ENCODE peak calls at places on chromosomes 7 and 10, in six cellular contexts. One of them, this sample, is unnamed.

GRCh38 chr7:135147899-135148721 is at the start of gene TMEM140:
- DNase-seq in SK-N-SH: no peak
- DNase-seq in GM12878: peak
- DNase-seq in K562: no peak
- DNase-seq in HepG2: peak
- DNase-seq in H1: no peak
- DNase-seq in this sample: no peak

GRCh38 chr7:98619450-98620321 is 2.6 kb downstream of the NPTX2 start:
- DNase-seq in K562: no peak
- DNase-seq in HepG2: peak
- DNase-seq in SK-N-SH: peak
- DNase-seq in GM12878: no peak
- DNase-seq in H1: no peak
- DNase-seq in this sample: no peak

GRCh38 chr10:2968401-2968800 is 98.9 kb upstream of the PFKP start:
- DNase-seq in HepG2: no peak
- DNase-seq in H1: no peak
- DNase-seq in SK-N-SH: no peak
- DNase-seq in GM12878: no peak
- DNase-seq in K562: no peak
- DNase-seq in this sample: no peak

GRCh38 chr10:5198386-5198785 is 1.7 kb downstream of the AKR1C4 start:
- DNase-seq in GM12878: no peak
- DNase-seq in SK-N-SH: no peak
- DNase-seq in HepG2: no peak
- DNase-seq in K562: no peak
- DNase-seq in H1: no peak
- DNase-seq in this sample: no peak

GRCh38 chr7:23490357-23491131 is 20.3 kb upstream of the IGF2BP3 start:
- DNase-seq in H1: peak
- DNase-seq in K562: peak
- DNase-seq in GM12878: no peak
- DNase-seq in HepG2: no peak
- DNase-seq in SK-N-SH: peak
- DNase-seq in this sample: peak

GRCh38 chr7:101549734-101550133 is 79.4 kb downstream of the MYL10 start:
- DNase-seq in SK-N-SH: no peak
- DNase-seq in H1: no peak
- DNase-seq in GM12878: no peak
- DNase-seq in HepG2: no peak
- DNase-seq in K562: no peak
- DNase-seq in this sample: no peak

GRCh38 chr10:50508315-50509051 is 115.3 kb downstream of the SGMS1 start:
- DNase-seq in H1: no peak
- DNase-seq in GM12878: peak
- DNase-seq in K562: no peak
- DNase-seq in HepG2: peak
- DNase-seq in SK-N-SH: no peak
- DNase-seq in this sample: no peak

GRCh38 chr10:7199152-7199760 is 211.6 kb downstream of the SFMBT2 start:
- DNase-seq in H1: no peak
- DNase-seq in SK-N-SH: no peak
- DNase-seq in GM12878: no peak
- DNase-seq in HepG2: no peak
- DNase-seq in K562: no peak
- DNase-seq in this sample: no peak

GRCh38 chr10:9605231-9605630 is 1412.4 kb upstream of the CELF2 start:
- DNase-seq in GM12878: no peak
- DNase-seq in H1: no peak
- DNase-seq in HepG2: no peak
- DNase-seq in SK-N-SH: no peak
- DNase-seq in K562: no peak
- DNase-seq in this sample: no peak

GRCh38 chr10:21509391-21510217 is 15.9 kb downstream of the SKIDA1 start:
- DNase-seq in SK-N-SH: no peak
- DNase-seq in GM12878: no peak
- DNase-seq in H1: peak
- DNase-seq in HepG2: no peak
- DNase-seq in K562: no peak
- DNase-seq in this sample: no peak

GRCh38 chr10:116826803-116827202 is 22.5 kb upstream of the ENO4 start:
- DNase-seq in K562: no peak
- DNase-seq in SK-N-SH: no peak
- DNase-seq in H1: no peak
- DNase-seq in HepG2: no peak
- DNase-seq in GM12878: no peak
- DNase-seq in this sample: no peak

GRCh38 chr7:27112960-27113949 is 10.8 kb upstream of the HOXA2 start:
- DNase-seq in H1: peak
- DNase-seq in GM12878: no peak
- DNase-seq in SK-N-SH: peak
- DNase-seq in K562: no peak
- DNase-seq in HepG2: no peak
- DNase-seq in this sample: no peak

GRCh38 chr7:96596120-96596826 is 113.4 kb downstream of the SEM1 start:
- DNase-seq in K562: no peak
- DNase-seq in HepG2: no peak
- DNase-seq in H1: no peak
- DNase-seq in SK-N-SH: peak
- DNase-seq in GM12878: no peak
- DNase-seq in this sample: no peak

GRCh38 chr10:80159166-80159888 is 26.8 kb downstream of the PLAC9 start:
- DNase-seq in GM12878: no peak
- DNase-seq in H1: no peak
- DNase-seq in HepG2: no peak
- DNase-seq in K562: no peak
- DNase-seq in SK-N-SH: no peak
- DNase-seq in this sample: no peak

GRCh38 chr7:1698951-1699350 is 28.9 kb downstream of the ELFN1 start:
- DNase-seq in SK-N-SH: no peak
- DNase-seq in GM12878: no peak
- DNase-seq in H1: no peak
- DNase-seq in K562: no peak
- DNase-seq in HepG2: no peak
- DNase-seq in this sample: no peak

GRCh38 chr10:30039988-30040387 is 19.4 kb downstream of the JCAD start:
- DNase-seq in H1: no peak
- DNase-seq in HepG2: no peak
- DNase-seq in SK-N-SH: no peak
- DNase-seq in GM12878: no peak
- DNase-seq in K562: no peak
- DNase-seq in this sample: no peak

GRCh38 chr7:47190462-47190861 is 391.4 kb downstream of the TNS3 start:
- DNase-seq in H1: no peak
- DNase-seq in HepG2: no peak
- DNase-seq in GM12878: no peak
- DNase-seq in SK-N-SH: peak
- DNase-seq in K562: no peak
- DNase-seq in this sample: no peak

GRCh38 chr10:52654201-52654600 is 118.4 kb downstream of the MBL2 start:
- DNase-seq in H1: no peak
- DNase-seq in GM12878: no peak
- DNase-seq in HepG2: no peak
- DNase-seq in SK-N-SH: no peak
- DNase-seq in K562: no peak
- DNase-seq in this sample: no peak

GRCh38 chr10:52652431-52653220 is 120.0 kb downstream of the MBL2 start:
- DNase-seq in H1: no peak
- DNase-seq in SK-N-SH: no peak
- DNase-seq in GM12878: no peak
- DNase-seq in K562: no peak
- DNase-seq in HepG2: no peak
- DNase-seq in this sample: no peak

GRCh38 chr10:52650873-52651272 is 121.7 kb downstream of the MBL2 start:
- DNase-seq in GM12878: no peak
- DNase-seq in HepG2: no peak
- DNase-seq in SK-N-SH: no peak
- DNase-seq in K562: no peak
- DNase-seq in H1: no peak
- DNase-seq in this sample: no peak

GRCh38 chr10:52653221-52653501 is 119.4 kb downstream of the MBL2 start:
- DNase-seq in HepG2: no peak
- DNase-seq in H1: no peak
- DNase-seq in GM12878: no peak
- DNase-seq in K562: no peak
- DNase-seq in SK-N-SH: no peak
- DNase-seq in this sample: no peak

DNA sequence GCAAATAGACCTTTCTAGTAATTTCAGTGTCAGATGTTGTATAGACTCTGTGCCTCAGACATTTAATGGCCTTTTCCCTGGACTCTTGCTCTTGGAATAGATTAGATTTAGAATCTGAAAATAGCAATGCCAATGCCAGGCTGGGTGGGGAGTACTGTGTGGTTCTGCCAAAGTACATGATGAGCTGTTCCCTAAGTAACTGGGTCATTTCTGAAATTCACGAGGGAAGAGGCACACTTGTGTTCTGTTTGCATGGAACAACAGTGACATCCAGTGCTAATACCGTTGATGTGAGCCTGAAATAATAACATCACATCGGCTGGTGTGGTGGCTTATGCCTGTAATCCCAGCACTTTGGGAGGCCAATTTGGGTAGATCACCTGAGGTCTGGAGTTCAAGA is 119.1 kb downstream of the MBL2 start:
- DNase-seq in SK-N-SH: peak
- DNase-seq in K562: no peak
- DNase-seq in GM12878: no peak
- DNase-seq in H1: no peak
- DNase-seq in HepG2: no peak
- DNase-seq in this sample: no peak
- TF ChIP-seq GABPA in SK-N-SH: no peak
- TF ChIP-seq GABPA in K562: no peak
- TF ChIP-seq GABPA in GM12878: no peak
- TF ChIP-seq GABPA in H1: no peak
- TF ChIP-seq GABPA in HepG2: no peak
- TF ChIP-seq GABPA in this sample: no peak

DNA sequence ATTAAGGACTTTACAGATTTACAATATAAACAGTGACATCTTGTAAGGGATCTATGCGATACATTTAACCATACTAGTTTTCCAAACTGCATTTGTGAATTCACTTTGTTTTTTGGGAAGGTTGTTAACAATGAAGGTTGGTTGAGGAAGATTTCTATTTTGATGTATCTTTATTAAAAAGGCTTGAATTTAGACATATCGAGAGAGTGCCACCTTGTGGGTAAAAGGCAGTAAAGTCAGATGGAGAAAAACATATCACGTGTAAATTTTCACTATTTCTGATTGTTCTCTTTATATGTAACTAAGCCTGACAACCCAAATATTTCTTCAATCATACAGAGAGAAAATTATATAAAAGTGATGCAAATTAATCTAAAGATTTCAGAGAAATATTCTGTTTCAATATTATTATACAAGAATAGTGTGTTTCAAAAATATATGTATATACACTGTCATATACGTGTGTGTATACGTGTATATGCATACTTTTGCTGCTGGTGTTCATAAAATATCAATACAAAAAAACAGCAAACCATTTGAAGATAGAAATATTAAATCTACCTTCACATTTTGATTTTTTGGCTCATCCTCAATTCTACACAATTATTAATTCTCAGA is 988.6 kb downstream of the SORCS1 start:
- DNase-seq in H1: no peak
- DNase-seq in SK-N-SH: no peak
- DNase-seq in HepG2: no peak
- DNase-seq in GM12878: no peak
- DNase-seq in K562: no peak
- DNase-seq in this sample: no peak
- TF ChIP-seq GABPA in H1: no peak
- TF ChIP-seq GABPA in SK-N-SH: no peak
- TF ChIP-seq GABPA in HepG2: no peak
- TF ChIP-seq GABPA in GM12878: no peak
- TF ChIP-seq GABPA in K562: no peak
- TF ChIP-seq GABPA in this sample: no peak

DNA sequence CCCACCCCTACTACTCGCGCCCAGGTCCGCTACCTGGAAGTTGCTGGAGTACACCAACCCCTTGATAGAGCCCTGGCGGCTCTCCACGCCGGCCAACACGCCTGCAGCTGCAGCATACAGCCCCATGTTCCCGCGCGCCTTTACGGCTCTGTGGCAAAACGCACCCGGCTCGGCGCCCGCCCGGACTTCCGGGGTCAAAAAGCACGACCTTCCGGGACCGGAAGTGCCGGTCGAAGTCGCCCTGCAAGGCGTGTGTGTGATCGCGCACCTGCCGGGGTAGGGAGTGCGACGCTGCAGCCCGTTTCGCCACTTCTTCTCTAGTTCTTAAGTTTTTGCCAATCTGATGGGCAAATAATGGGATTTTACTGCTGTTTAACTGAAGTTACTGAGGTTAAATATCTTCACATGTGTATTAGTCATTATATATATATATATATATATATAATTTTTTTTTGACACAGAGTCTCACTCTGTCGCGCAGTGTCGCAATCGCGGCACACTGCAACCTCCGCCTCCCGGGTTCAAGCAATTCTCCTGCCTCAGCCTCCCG is at the start of gene NSUN5:
- DNase-seq in HepG2: peak
- DNase-seq in H1: peak
- DNase-seq in GM12878: peak
- DNase-seq in K562: peak
- DNase-seq in SK-N-SH: peak
- DNase-seq in this sample: peak
- TF ChIP-seq GABPA in HepG2: peak
- TF ChIP-seq GABPA in H1: peak
- TF ChIP-seq GABPA in GM12878: peak
- TF ChIP-seq GABPA in K562: peak
- TF ChIP-seq GABPA in SK-N-SH: peak
- TF ChIP-seq GABPA in this sample: peak

GRCh38 chr10:86258488-86258887 is 108.1 kb downstream of the GRID1 start:
- DNase-seq in SK-N-SH: peak
- DNase-seq in K562: peak
- DNase-seq in GM12878: no peak
- DNase-seq in H1: peak
- DNase-seq in HepG2: no peak
- DNase-seq in this sample: no peak
- TF ChIP-seq GABPA in SK-N-SH: no peak
- TF ChIP-seq GABPA in K562: no peak
- TF ChIP-seq GABPA in GM12878: no peak
- TF ChIP-seq GABPA in H1: no peak
- TF ChIP-seq GABPA in HepG2: no peak
- TF ChIP-seq GABPA in this sample: no peak

GRCh38 chr7:122975341-122975740 is 20.2 kb downstream of the TAS2R16 start:
- DNase-seq in GM12878: no peak
- DNase-seq in SK-N-SH: no peak
- DNase-seq in K562: no peak
- DNase-seq in H1: no peak
- DNase-seq in HepG2: no peak
- DNase-seq in this sample: no peak
- TF ChIP-seq GABPA in GM12878: no peak
- TF ChIP-seq GABPA in SK-N-SH: no peak
- TF ChIP-seq GABPA in K562: no peak
- TF ChIP-seq GABPA in H1: no peak
- TF ChIP-seq GABPA in HepG2: no peak
- TF ChIP-seq GABPA in this sample: no peak

GRCh38 chr7:157475601-157476000 is 138.8 kb downstream of the DNAJB6 start:
- DNase-seq in GM12878: no peak
- DNase-seq in H1: no peak
- DNase-seq in HepG2: no peak
- DNase-seq in SK-N-SH: no peak
- DNase-seq in K562: no peak
- DNase-seq in this sample: no peak
- TF ChIP-seq GABPA in GM12878: no peak
- TF ChIP-seq GABPA in H1: no peak
- TF ChIP-seq GABPA in HepG2: no peak
- TF ChIP-seq GABPA in SK-N-SH: no peak
- TF ChIP-seq GABPA in K562: no peak
- TF ChIP-seq GABPA in this sample: no peak